ENCODE peak calls at places on chromosome 10, in eight cellular contexts. L is epithelial cell of esophagus; W is SJSA1; A is activated CD8-positive, alpha-beta T cell treated with anti-CD3 and anti-CD28 coated beads for 36 hours; Y is NCI-H1105 treated with DMSO at 0.1 percent for 48 hours; Q is cardiac septum; B is GM13976; Z is stimulated activated CD8-positive, alpha-beta memory T cell treated with anti-CD3 and anti-CD28 coated beads, Interleukin-2, amount 100 ng/mL, for 1 hour. P is an unnamed sample.

GRCh38 chr10:102299873-102300272 is 54.5 kb downstream of the GBF1 start:
- DNase-seq in L (peak; percentile 83), B (no peak), Z (no peak), Q (no peak), W (no peak), Y (no peak), A (no peak), P (no peak)

GRCh38 chr10:37734971-37735370 is 122.4 kb downstream of the ZNF248 start:
- DNase-seq in Q (no peak), Y (no peak), L (peak; percentile 30), W (no peak), Z (no peak), A (no peak), B (no peak), P (no peak)

GRCh38 chr10:74103560-74104248 is 46.9 kb downstream of the AP3M1 start:
- DNase-seq in A (no peak), B (peak; percentile 67), Z (no peak), Y (no peak), W (no peak), Q (no peak), L (peak; percentile 15), P (no peak)

GRCh38 chr10:58508316-58508715 is 4.4 kb upstream of the BICC1 start:
- DNase-seq in W (no peak), A (no peak), B (no peak), Z (no peak), L (peak; percentile 56), Q (no peak), Y (no peak), P (no peak)

GRCh38 chr10:17787087-17787942 is 21.8 kb upstream of the MRC1 start:
- DNase-seq in A (no peak), W (peak; percentile 75), Y (no peak), Z (no peak), L (peak; percentile 95), B (no peak), Q (no peak), P (no peak)

GRCh38 chr10:14574291-14574690 is 200.4 kb downstream of the FAM107B start:
- DNase-seq in Q (no peak), B (no peak), A (no peak), Z (no peak), Y (no peak), L (no peak), W (no peak), P (no peak)

GRCh38 chr10:71933651-71934050 is 30.5 kb upstream of the CHST3 start:
- DNase-seq in A (peak; percentile 89), W (no peak), Y (no peak), Q (no peak), L (no peak), B (peak; percentile 64), Z (no peak), P (no peak)

GRCh38 chr10:69491611-69492010 is 40.3 kb downstream of the TSPAN15 start:
- DNase-seq in Y (no peak), Q (peak; percentile 73), L (no peak), Z (no peak), W (no peak), B (no peak), A (no peak), P (no peak)

GRCh38 chr10:132162590-132163277 is 24.0 kb upstream of the DPYSL4 start:
- DNase-seq in Z (no peak), A (no peak), Q (no peak), Y (no peak), B (no peak), L (no peak), W (no peak), P (no peak)

GRCh38 chr10:12348870-12349627 is at the start of gene CAMK1D:
- DNase-seq in L (peak; percentile 72), W (peak; percentile 84), Z (peak; percentile 78), A (peak; percentile 91), B (peak; percentile 90), Y (peak; percentile 34), Q (peak; percentile 90), P (peak; percentile 62)

GRCh38 chr10:12766222-12766621 is 235.3 kb downstream of the CCDC3 start:
- DNase-seq in W (no peak), Y (no peak), Q (no peak), Z (no peak), L (no peak), A (no peak), B (no peak), P (no peak)

GRCh38 chr10:18159596-18159995 is 19.4 kb downstream of the CACNB2 start:
- DNase-seq in W (no peak), A (no peak), Q (no peak), B (no peak), L (no peak), Z (no peak), Y (no peak), P (no peak)

GRCh38 chr10:132721725-132722124 is 64.2 kb downstream of the NKX6-2 start:
- DNase-seq in B (no peak), Z (no peak), L (no peak), Q (no peak), Y (no peak), W (peak; percentile 75), A (no peak), P (no peak)

GRCh38 chr10:117638664-117639200 is 96.2 kb downstream of the EMX2 start:
- DNase-seq in B (no peak), Z (no peak), Q (no peak), L (no peak), A (no peak), W (no peak), Y (no peak), P (no peak)

GRCh38 chr10:93462881-93463280 is 19.3 kb downstream of the MYOF start:
- DNase-seq in Q (no peak), Z (no peak), L (peak; percentile 54), A (peak; percentile 13), W (no peak), Y (no peak), B (no peak), P (no peak)

GRCh38 chr10:32350811-32351342 is 3.9 kb upstream of the EPC1 start:
- DNase-seq in W (no peak), Z (no peak), L (no peak), Q (no peak), B (no peak), Y (no peak), A (no peak), P (no peak)

GRCh38 chr10:13589316-13589715 is 2.6 kb downstream of the PRPF18 start:
- DNase-seq in Y (no peak), L (peak; percentile 13), Q (no peak), A (no peak), W (no peak), Z (no peak), B (no peak), P (no peak)

GRCh38 chr10:118563373-118563890 is 32.0 kb downstream of the PRLHR start:
- DNase-seq in L (no peak), W (no peak), B (no peak), Q (no peak), Z (no peak), Y (no peak), A (no peak), P (no peak)

GRCh38 chr10:71659739-71660136 is 59.8 kb downstream of the C10orf105 start:
- DNase-seq in B (no peak), L (no peak), W (no peak), Y (no peak), A (no peak), Z (no peak), Q (no peak), P (no peak)

GRCh38 chr10:59047957-59048618 is 128.4 kb upstream of the PHYHIPL start:
- DNase-seq in Y (no peak), W (no peak), A (no peak), L (no peak), Q (no peak), B (peak; percentile 22), Z (no peak), P (no peak)

GRCh38 chr10:76035010-76035727 is 603.7 kb downstream of the LRMDA start:
- DNase-seq in B (no peak), Y (peak; percentile 64), L (no peak), Z (no peak), W (no peak), A (no peak), Q (no peak), P (no peak)

P was measured in CMK.